ENCODE peak calls at places on chromosomes 2 and 18, in nine cellular contexts. One of them, this sample, is unnamed.

GRCh38 chr2:163345795-163346573 is 389.8 kb downstream of the FIGN start:
- DNase-seq in mammary epithelial cell: peak
- DNase-seq in pancreas: no peak
- DNase-seq in tibial artery: no peak
- DNase-seq in choroid plexus epithelial cell: peak
- DNase-seq in left lung: no peak
- DNase-seq in PC-9: no peak
- DNase-seq in uterus: no peak
- DNase-seq in HAP-1: peak
- DNase-seq in this sample: no peak

GRCh38 chr2:140580799-140581198 is 1550.0 kb downstream of the LRP1B start:
- DNase-seq in pancreas: no peak
- DNase-seq in left lung: no peak
- DNase-seq in tibial artery: no peak
- DNase-seq in PC-9: no peak
- DNase-seq in mammary epithelial cell: no peak
- DNase-seq in HAP-1: no peak
- DNase-seq in uterus: no peak
- DNase-seq in choroid plexus epithelial cell: peak
- DNase-seq in this sample: no peak

GRCh38 chr2:166384774-166385173 is 9.0 kb upstream of the SCN9A start:
- DNase-seq in HAP-1: peak
- DNase-seq in mammary epithelial cell: peak
- DNase-seq in choroid plexus epithelial cell: peak
- DNase-seq in pancreas: no peak
- DNase-seq in PC-9: no peak
- DNase-seq in tibial artery: no peak
- DNase-seq in left lung: no peak
- DNase-seq in uterus: no peak
- DNase-seq in this sample: no peak

GRCh38 chr18:58792086-58792485 is 72.6 kb upstream of the ZNF532 start:
- DNase-seq in left lung: no peak
- DNase-seq in tibial artery: no peak
- DNase-seq in uterus: no peak
- DNase-seq in HAP-1: no peak
- DNase-seq in mammary epithelial cell: no peak
- DNase-seq in choroid plexus epithelial cell: no peak
- DNase-seq in PC-9: no peak
- DNase-seq in pancreas: no peak
- DNase-seq in this sample: no peak

GRCh38 chr2:160667811-160668210 is 174.2 kb upstream of the RBMS1 start:
- DNase-seq in left lung: no peak
- DNase-seq in uterus: no peak
- DNase-seq in PC-9: no peak
- DNase-seq in choroid plexus epithelial cell: peak
- DNase-seq in pancreas: no peak
- DNase-seq in tibial artery: no peak
- DNase-seq in HAP-1: no peak
- DNase-seq in mammary epithelial cell: no peak
- DNase-seq in this sample: no peak

GRCh38 chr2:23502096-23502495 is 117.1 kb downstream of the KLHL29 start:
- DNase-seq in left lung: no peak
- DNase-seq in choroid plexus epithelial cell: peak
- DNase-seq in HAP-1: no peak
- DNase-seq in pancreas: peak
- DNase-seq in tibial artery: no peak
- DNase-seq in PC-9: no peak
- DNase-seq in mammary epithelial cell: peak
- DNase-seq in uterus: no peak
- DNase-seq in this sample: no peak

GRCh38 chr2:139946690-139947089 is 1166.5 kb upstream of the NXPH2 start:
- DNase-seq in uterus: no peak
- DNase-seq in left lung: no peak
- DNase-seq in choroid plexus epithelial cell: no peak
- DNase-seq in tibial artery: no peak
- DNase-seq in HAP-1: no peak
- DNase-seq in PC-9: no peak
- DNase-seq in mammary epithelial cell: no peak
- DNase-seq in pancreas: no peak
- DNase-seq in this sample: no peak

GRCh38 chr2:16525265-16525887 is 140.3 kb downstream of the CYRIA start:
- DNase-seq in tibial artery: peak
- DNase-seq in uterus: no peak
- DNase-seq in mammary epithelial cell: peak
- DNase-seq in left lung: no peak
- DNase-seq in pancreas: no peak
- DNase-seq in PC-9: no peak
- DNase-seq in HAP-1: peak
- DNase-seq in choroid plexus epithelial cell: peak
- DNase-seq in this sample: no peak

GRCh38 chr2:152100961-152101360 is 2.1 kb upstream of the CACNB4 start:
- DNase-seq in pancreas: no peak
- DNase-seq in uterus: no peak
- DNase-seq in mammary epithelial cell: no peak
- DNase-seq in PC-9: no peak
- DNase-seq in choroid plexus epithelial cell: no peak
- DNase-seq in HAP-1: no peak
- DNase-seq in tibial artery: no peak
- DNase-seq in left lung: no peak
- DNase-seq in this sample: no peak

GRCh38 chr2:152099655-152100050 is 809 bp upstream of the CACNB4 start:
- DNase-seq in PC-9: no peak
- DNase-seq in left lung: no peak
- DNase-seq in choroid plexus epithelial cell: no peak
- DNase-seq in mammary epithelial cell: no peak
- DNase-seq in pancreas: no peak
- DNase-seq in tibial artery: no peak
- DNase-seq in HAP-1: no peak
- DNase-seq in uterus: no peak
- DNase-seq in this sample: no peak

GRCh38 chr2:152098033-152098797 is 629 bp downstream of the CACNB4 start:
- DNase-seq in mammary epithelial cell: peak
- DNase-seq in choroid plexus epithelial cell: peak
- DNase-seq in PC-9: no peak
- DNase-seq in HAP-1: peak
- DNase-seq in uterus: no peak
- DNase-seq in tibial artery: peak
- DNase-seq in pancreas: no peak
- DNase-seq in left lung: peak
- DNase-seq in this sample: no peak

GRCh38 chr2:152097291-152098032 is 1.4 kb downstream of the CACNB4 start:
- DNase-seq in uterus: no peak
- DNase-seq in HAP-1: peak
- DNase-seq in PC-9: peak
- DNase-seq in pancreas: no peak
- DNase-seq in left lung: no peak
- DNase-seq in tibial artery: no peak
- DNase-seq in mammary epithelial cell: peak
- DNase-seq in choroid plexus epithelial cell: peak
- DNase-seq in this sample: no peak

GRCh38 chr2:152098798-152099654 is at the start of gene CACNB4:
- DNase-seq in choroid plexus epithelial cell: peak
- DNase-seq in left lung: peak
- DNase-seq in HAP-1: peak
- DNase-seq in uterus: no peak
- DNase-seq in tibial artery: peak
- DNase-seq in pancreas: no peak
- DNase-seq in PC-9: no peak
- DNase-seq in mammary epithelial cell: no peak
- DNase-seq in this sample: no peak
- H3K4me3 ChIP-seq in choroid plexus epithelial cell: peak
- H3K4me3 ChIP-seq in left lung: peak
- H3K4me3 ChIP-seq in HAP-1: peak
- H3K4me3 ChIP-seq in uterus: peak
- H3K4me3 ChIP-seq in tibial artery: peak
- H3K4me3 ChIP-seq in pancreas: peak
- H3K4me3 ChIP-seq in PC-9: peak
- H3K4me3 ChIP-seq in mammary epithelial cell: peak
- H3K4me3 ChIP-seq in this sample: peak

GRCh38 chr2:151886235-151886634 is 58.0 kb upstream of the ARL5A start:
- DNase-seq in pancreas: no peak
- DNase-seq in mammary epithelial cell: peak
- DNase-seq in choroid plexus epithelial cell: no peak
- DNase-seq in tibial artery: no peak
- DNase-seq in uterus: no peak
- DNase-seq in PC-9: peak
- DNase-seq in left lung: no peak
- DNase-seq in HAP-1: no peak
- DNase-seq in this sample: no peak

GRCh38 chr2:151887164-151887563 is 58.9 kb upstream of the ARL5A start:
- DNase-seq in choroid plexus epithelial cell: no peak
- DNase-seq in tibial artery: no peak
- DNase-seq in mammary epithelial cell: no peak
- DNase-seq in pancreas: no peak
- DNase-seq in uterus: no peak
- DNase-seq in PC-9: no peak
- DNase-seq in left lung: no peak
- DNase-seq in HAP-1: no peak
- DNase-seq in this sample: no peak

DNA sequence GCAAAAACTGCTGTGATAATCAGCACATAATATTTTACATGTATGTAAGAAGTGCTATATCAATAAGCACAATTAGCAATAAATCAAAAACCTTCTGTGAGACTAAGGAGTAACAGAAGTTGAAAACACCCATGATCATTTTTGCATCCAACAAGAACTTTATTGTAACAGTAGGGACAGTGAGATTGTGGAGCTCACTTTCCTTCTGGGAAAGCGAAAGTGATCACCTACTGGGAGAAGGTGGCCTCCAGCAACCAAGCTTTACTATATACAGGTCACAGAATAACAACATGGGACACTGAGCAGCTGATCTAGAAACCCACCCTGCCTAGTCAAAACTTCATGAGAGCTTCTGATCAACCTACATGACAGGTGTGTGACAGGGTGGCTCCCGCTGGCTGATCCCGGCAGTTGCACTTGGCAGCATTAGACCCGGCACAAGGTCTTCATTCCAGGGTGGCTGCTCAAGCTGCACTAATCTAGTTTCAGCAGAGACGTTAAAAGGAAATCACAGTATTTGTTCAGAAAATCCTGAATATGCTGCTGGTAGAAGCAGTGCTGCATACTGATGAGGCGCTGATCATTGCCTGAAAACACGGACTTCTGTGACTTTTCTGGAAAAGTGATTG is 63.5 kb upstream of the ARL5A start:
- DNase-seq in HAP-1: no peak
- DNase-seq in mammary epithelial cell: no peak
- DNase-seq in pancreas: no peak
- DNase-seq in PC-9: no peak
- DNase-seq in uterus: no peak
- DNase-seq in tibial artery: no peak
- DNase-seq in choroid plexus epithelial cell: no peak
- DNase-seq in left lung: no peak
- DNase-seq in this sample: no peak
- H3K4me3 ChIP-seq in HAP-1: no peak
- H3K4me3 ChIP-seq in mammary epithelial cell: no peak
- H3K4me3 ChIP-seq in pancreas: no peak
- H3K4me3 ChIP-seq in PC-9: peak
- H3K4me3 ChIP-seq in uterus: no peak
- H3K4me3 ChIP-seq in tibial artery: peak
- H3K4me3 ChIP-seq in choroid plexus epithelial cell: no peak
- H3K4me3 ChIP-seq in left lung: no peak
- H3K4me3 ChIP-seq in this sample: no peak

GRCh38 chr2:64829522-64829921 is 159.7 kb upstream of the SLC1A4 start:
- DNase-seq in left lung: no peak
- DNase-seq in choroid plexus epithelial cell: no peak
- DNase-seq in HAP-1: no peak
- DNase-seq in PC-9: no peak
- DNase-seq in pancreas: no peak
- DNase-seq in mammary epithelial cell: no peak
- DNase-seq in tibial artery: no peak
- DNase-seq in uterus: no peak
- DNase-seq in this sample: no peak

GRCh38 chr2:64836566-64836965 is 152.6 kb upstream of the SLC1A4 start:
- DNase-seq in HAP-1: no peak
- DNase-seq in choroid plexus epithelial cell: no peak
- DNase-seq in left lung: no peak
- DNase-seq in pancreas: no peak
- DNase-seq in tibial artery: no peak
- DNase-seq in uterus: no peak
- DNase-seq in mammary epithelial cell: no peak
- DNase-seq in PC-9: no peak
- DNase-seq in this sample: no peak

GRCh38 chr2:64832926-64833325 is 156.3 kb upstream of the SLC1A4 start:
- DNase-seq in tibial artery: no peak
- DNase-seq in mammary epithelial cell: peak
- DNase-seq in HAP-1: no peak
- DNase-seq in left lung: no peak
- DNase-seq in choroid plexus epithelial cell: no peak
- DNase-seq in PC-9: no peak
- DNase-seq in uterus: no peak
- DNase-seq in pancreas: no peak
- DNase-seq in this sample: no peak

GRCh38 chr2:64831134-64831976 is 157.8 kb upstream of the SLC1A4 start:
- DNase-seq in left lung: peak
- DNase-seq in mammary epithelial cell: peak
- DNase-seq in uterus: peak
- DNase-seq in choroid plexus epithelial cell: peak
- DNase-seq in pancreas: peak
- DNase-seq in PC-9: peak
- DNase-seq in tibial artery: peak
- DNase-seq in HAP-1: peak
- DNase-seq in this sample: peak

GRCh38 chr2:64831977-64832328 is 157.2 kb upstream of the SLC1A4 start:
- DNase-seq in tibial artery: no peak
- DNase-seq in HAP-1: no peak
- DNase-seq in uterus: no peak
- DNase-seq in pancreas: no peak
- DNase-seq in left lung: no peak
- DNase-seq in PC-9: no peak
- DNase-seq in mammary epithelial cell: no peak
- DNase-seq in choroid plexus epithelial cell: no peak
- DNase-seq in this sample: no peak
- H3K4me3 ChIP-seq in tibial artery: no peak
- H3K4me3 ChIP-seq in HAP-1: no peak
- H3K4me3 ChIP-seq in uterus: no peak
- H3K4me3 ChIP-seq in pancreas: no peak
- H3K4me3 ChIP-seq in left lung: no peak
- H3K4me3 ChIP-seq in PC-9: no peak
- H3K4me3 ChIP-seq in mammary epithelial cell: no peak
- H3K4me3 ChIP-seq in choroid plexus epithelial cell: no peak
- H3K4me3 ChIP-seq in this sample: no peak

GRCh38 chr2:105442056-105442455 is 43.2 kb upstream of the FHL2 start:
- DNase-seq in pancreas: no peak
- DNase-seq in mammary epithelial cell: no peak
- DNase-seq in PC-9: no peak
- DNase-seq in tibial artery: no peak
- DNase-seq in choroid plexus epithelial cell: peak
- DNase-seq in uterus: no peak
- DNase-seq in HAP-1: no peak
- DNase-seq in left lung: no peak
- DNase-seq in this sample: no peak

GRCh38 chr2:105442721-105443120 is 43.9 kb upstream of the FHL2 start:
- DNase-seq in left lung: no peak
- DNase-seq in mammary epithelial cell: no peak
- DNase-seq in HAP-1: no peak
- DNase-seq in PC-9: no peak
- DNase-seq in choroid plexus epithelial cell: no peak
- DNase-seq in pancreas: no peak
- DNase-seq in tibial artery: no peak
- DNase-seq in uterus: no peak
- DNase-seq in this sample: no peak

GRCh38 chr2:105439130-105439529 is 40.3 kb upstream of the FHL2 start:
- DNase-seq in uterus: no peak
- DNase-seq in tibial artery: no peak
- DNase-seq in PC-9: no peak
- DNase-seq in left lung: no peak
- DNase-seq in HAP-1: no peak
- DNase-seq in choroid plexus epithelial cell: no peak
- DNase-seq in pancreas: no peak
- DNase-seq in mammary epithelial cell: no peak
- DNase-seq in this sample: no peak

GRCh38 chr2:105437708-105438103 is 38.9 kb upstream of the FHL2 start:
- DNase-seq in tibial artery: no peak
- DNase-seq in HAP-1: no peak
- DNase-seq in left lung: no peak
- DNase-seq in choroid plexus epithelial cell: peak
- DNase-seq in mammary epithelial cell: no peak
- DNase-seq in PC-9: no peak
- DNase-seq in uterus: no peak
- DNase-seq in pancreas: no peak
- DNase-seq in this sample: no peak

GRCh38 chr2:105438104-105438929 is 39.5 kb upstream of the FHL2 start:
- DNase-seq in left lung: no peak
- DNase-seq in uterus: peak
- DNase-seq in mammary epithelial cell: no peak
- DNase-seq in tibial artery: no peak
- DNase-seq in pancreas: peak
- DNase-seq in HAP-1: no peak
- DNase-seq in choroid plexus epithelial cell: peak
- DNase-seq in PC-9: no peak
- DNase-seq in this sample: no peak
- H3K4me3 ChIP-seq in left lung: no peak
- H3K4me3 ChIP-seq in uterus: peak
- H3K4me3 ChIP-seq in mammary epithelial cell: no peak
- H3K4me3 ChIP-seq in tibial artery: no peak
- H3K4me3 ChIP-seq in pancreas: no peak
- H3K4me3 ChIP-seq in HAP-1: no peak
- H3K4me3 ChIP-seq in choroid plexus epithelial cell: no peak
- H3K4me3 ChIP-seq in PC-9: no peak
- H3K4me3 ChIP-seq in this sample: no peak